ENCODE peak calls at places on chromosome 4, in five cellular contexts. One of them, this sample, is unnamed. For H3K36me3 and H3K4me1, the result is how much of the 10 kb centered on the place peaks cover.

GRCh38 chr4:122003335-122003734 is 51.5 kb upstream of the TRPC3 start:
- DNase-seq in NT2/D1: no peak
- DNase-seq in astrocyte: no peak
- DNase-seq in SJSA1: no peak
- DNase-seq in MM.1S: peak
- DNase-seq in this sample: peak

GRCh38 chr4:135941671-135942070 is 1590.6 kb downstream of the PCDH18 start:
- DNase-seq in SJSA1: no peak
- DNase-seq in MM.1S: no peak
- DNase-seq in NT2/D1: no peak
- DNase-seq in astrocyte: no peak
- DNase-seq in this sample: no peak

GRCh38 chr4:104906274-104906673 is 240.4 kb upstream of the TET2 start:
- DNase-seq in SJSA1: no peak
- DNase-seq in NT2/D1: no peak
- DNase-seq in MM.1S: no peak
- DNase-seq in astrocyte: no peak
- DNase-seq in this sample: no peak

GRCh38 chr4:85055558-85055957 is 89.1 kb upstream of the WDFY3 start:
- DNase-seq in SJSA1: no peak
- DNase-seq in NT2/D1: no peak
- DNase-seq in MM.1S: no peak
- DNase-seq in astrocyte: no peak
- DNase-seq in this sample: no peak

GRCh38 chr4:14529653-14530052 is 472.6 kb upstream of the CPEB2 start:
- DNase-seq in SJSA1: no peak
- DNase-seq in NT2/D1: peak
- DNase-seq in astrocyte: no peak
- DNase-seq in MM.1S: no peak
- DNase-seq in this sample: peak

GRCh38 chr4:148092316-148093014 is 349.7 kb downstream of the NR3C2 start:
- DNase-seq in SJSA1: no peak
- DNase-seq in NT2/D1: no peak
- DNase-seq in astrocyte: no peak
- DNase-seq in MM.1S: no peak
- DNase-seq in this sample: no peak

GRCh38 chr4:8409271-8410065 is 31.1 kb downstream of the ACOX3 start:
- DNase-seq in astrocyte: no peak
- DNase-seq in NT2/D1: no peak
- DNase-seq in MM.1S: no peak
- DNase-seq in SJSA1: peak
- DNase-seq in this sample: peak

GRCh38 chr4:110196871-110197420 is 1.5 kb downstream of the ELOVL6 start:
- DNase-seq in SJSA1: no peak
- DNase-seq in MM.1S: peak
- DNase-seq in NT2/D1: no peak
- DNase-seq in astrocyte: peak
- DNase-seq in this sample: peak

GRCh38 chr4:4430492-4431195 is 43.7 kb downstream of the NSG1 start:
- DNase-seq in MM.1S: peak
- DNase-seq in NT2/D1: peak
- DNase-seq in SJSA1: peak
- DNase-seq in astrocyte: peak
- DNase-seq in this sample: peak

GRCh38 chr4:13833171-13833804 is 205.8 kb upstream of the BOD1L1 start:
- DNase-seq in SJSA1: no peak
- DNase-seq in astrocyte: no peak
- DNase-seq in MM.1S: no peak
- DNase-seq in NT2/D1: no peak
- DNase-seq in this sample: no peak

GRCh38 chr4:8195841-8196460 is 3.1 kb upstream of the SH3TC1 start:
- DNase-seq in NT2/D1: no peak
- DNase-seq in astrocyte: no peak
- DNase-seq in MM.1S: no peak
- DNase-seq in SJSA1: no peak
- DNase-seq in this sample: no peak

GRCh38 chr4:51895158-51895557 is 52.2 kb downstream of the DCUN1D4 start:
- DNase-seq in astrocyte: no peak
- DNase-seq in MM.1S: no peak
- DNase-seq in SJSA1: no peak
- DNase-seq in NT2/D1: no peak
- DNase-seq in this sample: no peak

DNA sequence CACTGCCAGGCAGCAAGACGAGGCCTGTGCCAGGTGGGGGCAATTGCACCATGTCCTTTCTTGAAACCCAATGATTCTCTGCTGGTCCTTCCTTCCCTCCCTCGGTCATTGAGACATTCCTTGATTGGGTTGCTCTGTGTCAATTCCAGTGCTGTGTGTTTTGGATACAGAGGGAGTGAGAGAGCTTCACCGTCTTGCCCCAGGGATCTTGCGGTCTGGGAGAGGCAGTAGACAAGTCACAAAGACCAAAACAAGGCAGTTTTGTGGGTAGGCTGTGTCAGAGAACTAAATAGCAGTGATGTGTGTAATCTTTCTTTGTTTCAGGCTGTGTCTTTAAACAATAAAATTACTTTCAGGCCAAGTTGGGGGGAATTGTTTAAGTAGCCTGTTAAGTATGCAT is 38.8 kb upstream of the TADA2B start:
- DNase-seq in MM.1S: no peak
- DNase-seq in SJSA1: peak
- DNase-seq in astrocyte: peak
- DNase-seq in NT2/D1: no peak
- DNase-seq in this sample: peak
- H3K36me3 ChIP-seq in MM.1S: under half
- H3K36me3 ChIP-seq in SJSA1: under half
- H3K36me3 ChIP-seq in astrocyte: under half
- H3K36me3 ChIP-seq in NT2/D1: half or more
- H3K36me3 ChIP-seq in this sample: half or more

GRCh38 chr4:43453058-43453457 is 560.5 kb downstream of the GRXCR1 start:
- DNase-seq in MM.1S: no peak
- DNase-seq in NT2/D1: no peak
- DNase-seq in astrocyte: no peak
- DNase-seq in SJSA1: no peak
- DNase-seq in this sample: no peak
- H3K4me1 ChIP-seq in MM.1S: under half
- H3K4me1 ChIP-seq in NT2/D1: under half
- H3K4me1 ChIP-seq in astrocyte: under half
- H3K4me1 ChIP-seq in SJSA1: under half
- H3K4me1 ChIP-seq in this sample: under half

DNA sequence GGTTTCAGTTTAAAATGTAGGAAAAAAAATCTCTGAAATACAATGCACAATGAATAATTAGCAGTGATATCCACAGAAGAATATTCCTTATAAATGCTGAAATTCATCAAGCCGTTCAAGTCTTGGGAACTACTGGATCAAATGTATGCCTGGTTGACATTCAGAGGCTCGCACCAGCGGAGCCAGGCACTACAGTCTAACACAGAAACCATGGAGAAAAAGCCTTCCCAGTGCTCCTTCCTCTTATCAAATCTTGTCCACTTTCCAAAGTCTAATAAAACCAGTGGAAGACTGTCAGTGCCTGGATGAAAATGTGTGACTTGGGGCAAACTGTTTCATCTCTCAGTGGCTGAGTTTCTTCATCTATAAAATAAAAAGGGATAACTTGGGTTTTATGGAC is 35.9 kb downstream of the CENPU start:
- DNase-seq in NT2/D1: no peak
- DNase-seq in astrocyte: no peak
- DNase-seq in SJSA1: no peak
- DNase-seq in MM.1S: no peak
- DNase-seq in this sample: no peak
- H3K36me3 ChIP-seq in NT2/D1: half or more
- H3K36me3 ChIP-seq in astrocyte: under half
- H3K36me3 ChIP-seq in SJSA1: half or more
- H3K36me3 ChIP-seq in MM.1S: under half
- H3K36me3 ChIP-seq in this sample: under half

GRCh38 chr4:118950929-118951570 is 62.4 kb downstream of the SYNPO2 start:
- DNase-seq in astrocyte: no peak
- DNase-seq in NT2/D1: no peak
- DNase-seq in SJSA1: no peak
- DNase-seq in MM.1S: no peak
- DNase-seq in this sample: no peak
- H3K4me1 ChIP-seq in astrocyte: under half
- H3K4me1 ChIP-seq in NT2/D1: under half
- H3K4me1 ChIP-seq in SJSA1: under half
- H3K4me1 ChIP-seq in MM.1S: under half
- H3K4me1 ChIP-seq in this sample: under half

DNA sequence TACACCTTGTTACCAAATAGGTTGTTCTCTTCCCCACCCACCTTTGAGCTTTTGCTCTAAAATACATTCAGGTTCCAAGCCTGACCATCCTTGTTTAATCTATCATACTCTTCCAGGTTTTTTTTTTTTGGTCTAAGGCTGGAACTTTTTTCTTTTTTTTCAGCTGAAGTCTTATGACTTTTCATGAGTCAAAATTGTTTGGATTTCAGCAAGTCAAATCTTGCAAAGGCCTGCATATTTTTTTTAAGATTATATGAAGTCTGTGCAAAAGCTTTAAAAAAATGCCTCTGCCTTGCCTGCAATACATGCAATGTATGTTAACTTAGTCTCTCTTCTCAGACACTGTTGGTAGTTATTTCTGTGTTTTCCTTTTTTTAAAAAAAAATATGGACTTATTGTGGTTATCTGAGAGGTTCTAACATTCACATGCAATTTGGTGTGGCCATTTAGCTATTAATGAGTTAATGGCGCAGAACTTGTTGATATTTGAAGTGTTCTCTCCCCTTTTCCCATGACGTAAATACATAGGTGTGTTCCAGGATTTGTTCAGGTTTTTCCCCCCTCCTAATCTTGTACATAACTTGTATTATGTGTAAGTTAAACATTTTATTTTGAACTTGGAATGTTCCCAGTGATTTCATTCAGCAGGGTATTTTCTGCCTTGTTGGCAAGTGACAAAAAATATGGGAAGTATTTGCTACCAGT is 58.7 kb downstream of the CCKAR start:
- DNase-seq in SJSA1: no peak
- DNase-seq in astrocyte: no peak
- DNase-seq in MM.1S: no peak
- DNase-seq in NT2/D1: no peak
- DNase-seq in this sample: peak
- H3K36me3 ChIP-seq in SJSA1: under half
- H3K36me3 ChIP-seq in astrocyte: under half
- H3K36me3 ChIP-seq in MM.1S: under half
- H3K36me3 ChIP-seq in NT2/D1: half or more
- H3K36me3 ChIP-seq in this sample: under half

GRCh38 chr4:102826105-102826889 is 1.1 kb downstream of the UBE2D3 start:
- DNase-seq in astrocyte: no peak
- DNase-seq in MM.1S: no peak
- DNase-seq in SJSA1: no peak
- DNase-seq in NT2/D1: no peak
- DNase-seq in this sample: no peak

GRCh38 chr4:102825261-102826071 is 1.9 kb downstream of the UBE2D3 start:
- DNase-seq in SJSA1: no peak
- DNase-seq in NT2/D1: no peak
- DNase-seq in astrocyte: peak
- DNase-seq in MM.1S: peak
- DNase-seq in this sample: peak

GRCh38 chr4:102823464-102823863 is 3.9 kb downstream of the UBE2D3 start:
- DNase-seq in SJSA1: no peak
- DNase-seq in astrocyte: no peak
- DNase-seq in MM.1S: no peak
- DNase-seq in NT2/D1: no peak
- DNase-seq in this sample: no peak

GRCh38 chr4:102823897-102824296 is 3.5 kb downstream of the UBE2D3 start:
- DNase-seq in SJSA1: no peak
- DNase-seq in MM.1S: no peak
- DNase-seq in astrocyte: no peak
- DNase-seq in NT2/D1: no peak
- DNase-seq in this sample: peak

DNA sequence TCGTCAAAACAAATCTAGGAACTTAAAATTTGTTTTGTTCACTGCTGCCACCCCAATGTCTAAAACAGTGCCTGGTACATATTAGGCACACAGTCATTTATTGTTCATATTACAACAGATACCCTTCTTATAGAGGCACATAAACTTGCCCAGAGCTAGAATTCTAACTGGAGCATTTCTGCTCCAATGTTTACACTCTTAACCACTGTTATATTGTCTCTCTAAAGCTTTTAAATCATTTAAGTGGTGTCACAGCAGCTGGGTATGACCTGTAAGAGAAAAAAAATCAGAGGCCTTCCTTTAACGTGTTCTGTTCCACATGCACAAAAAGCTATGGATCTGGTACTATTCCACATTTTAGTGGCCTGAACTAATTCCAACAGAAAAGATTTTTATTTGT is 3.0 kb downstream of the UBE2D3 start:
- DNase-seq in astrocyte: no peak
- DNase-seq in SJSA1: no peak
- DNase-seq in NT2/D1: no peak
- DNase-seq in MM.1S: no peak
- DNase-seq in this sample: peak
- H3K4me1 ChIP-seq in astrocyte: under half
- H3K4me1 ChIP-seq in SJSA1: under half
- H3K4me1 ChIP-seq in NT2/D1: under half
- H3K4me1 ChIP-seq in MM.1S: under half
- H3K4me1 ChIP-seq in this sample: half or more

GRCh38 chr4:1727117-1728031 is 6.1 kb downstream of the TACC3 start:
- DNase-seq in NT2/D1: no peak
- DNase-seq in MM.1S: no peak
- DNase-seq in SJSA1: peak
- DNase-seq in astrocyte: peak
- DNase-seq in this sample: no peak
- H3K36me3 ChIP-seq in NT2/D1: half or more
- H3K36me3 ChIP-seq in MM.1S: under half
- H3K36me3 ChIP-seq in SJSA1: half or more
- H3K36me3 ChIP-seq in astrocyte: under half
- H3K36me3 ChIP-seq in this sample: under half

DNA sequence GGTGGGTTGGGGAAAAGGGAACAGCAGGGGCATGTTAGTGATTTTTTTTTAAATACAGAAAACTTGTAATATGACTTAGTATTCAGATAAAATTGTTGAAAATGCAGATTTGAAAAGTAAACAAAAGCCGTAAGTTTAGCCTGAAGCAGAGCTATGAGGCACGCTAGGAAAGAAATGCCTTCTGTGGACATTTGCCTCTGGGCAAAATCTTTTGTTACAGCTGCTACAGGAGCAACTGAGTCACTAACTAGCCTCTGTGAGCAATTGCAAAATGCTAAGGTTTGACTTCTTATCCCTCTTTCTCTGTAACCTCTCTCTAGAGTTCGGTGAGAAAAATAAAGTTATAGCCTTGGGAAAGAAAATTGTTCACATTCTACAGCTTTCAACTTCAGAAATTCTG is 350.0 kb downstream of the SLC7A11 start:
- DNase-seq in NT2/D1: no peak
- DNase-seq in SJSA1: no peak
- DNase-seq in astrocyte: peak
- DNase-seq in MM.1S: no peak
- DNase-seq in this sample: peak
- H3K4me1 ChIP-seq in NT2/D1: under half
- H3K4me1 ChIP-seq in SJSA1: under half
- H3K4me1 ChIP-seq in astrocyte: under half
- H3K4me1 ChIP-seq in MM.1S: under half
- H3K4me1 ChIP-seq in this sample: under half

GRCh38 chr4:94284889-94285288 is 57.7 kb downstream of the HPGDS start:
- DNase-seq in MM.1S: peak
- DNase-seq in NT2/D1: no peak
- DNase-seq in astrocyte: no peak
- DNase-seq in SJSA1: no peak
- DNase-seq in this sample: no peak
- H3K36me3 ChIP-seq in MM.1S: under half
- H3K36me3 ChIP-seq in NT2/D1: half or more
- H3K36me3 ChIP-seq in astrocyte: half or more
- H3K36me3 ChIP-seq in SJSA1: under half
- H3K36me3 ChIP-seq in this sample: half or more

GRCh38 chr4:171353535-171353934 is 459.7 kb upstream of the GALNTL6 start:
- DNase-seq in astrocyte: no peak
- DNase-seq in NT2/D1: no peak
- DNase-seq in MM.1S: no peak
- DNase-seq in SJSA1: no peak
- DNase-seq in this sample: no peak
- H3K4me1 ChIP-seq in astrocyte: under half
- H3K4me1 ChIP-seq in NT2/D1: under half
- H3K4me1 ChIP-seq in MM.1S: under half
- H3K4me1 ChIP-seq in SJSA1: under half
- H3K4me1 ChIP-seq in this sample: under half

This sample was measured in adipocyte.